ENCODE peak calls at places on chromosomes 7 and 10, in ten cellular contexts. One of them, this sample, is unnamed.

GRCh38 chr10:86753056-86753455 is 3.4 kb upstream of the BMPR1A start:
- DNase-seq in stimulated activated CD8-positive, alpha-beta memory T cell treated with anti-CD3 and anti-CD28 coated beads, Interleukin-12 subunit alpha, Interleukin-12 subunit beta, amount 100 ng/mL, for 4 hours: no peak
- DNase-seq in ACHN: no peak
- DNase-seq in uterus: no peak
- DNase-seq in NCI-H1417: no peak
- DNase-seq in left ventricle myocardium superior: no peak
- DNase-seq in stimulated activated CD4-positive, alpha-beta T cell treated with anti-CD3 and anti-CD28 coated beads, Interleukin-4, amount 100 ng/mL, for 24 hours: no peak
- DNase-seq in NCI-H1105 treated with DMSO at 0.1 percent for 48 hours: no peak
- DNase-seq in NCI-H345: no peak
- DNase-seq in gastrocnemius medialis: no peak
- DNase-seq in this sample: no peak

GRCh38 chr7:29285451-29285807 is 90.9 kb downstream of the CHN2 start:
- DNase-seq in stimulated activated CD8-positive, alpha-beta memory T cell treated with anti-CD3 and anti-CD28 coated beads, Interleukin-12 subunit alpha, Interleukin-12 subunit beta, amount 100 ng/mL, for 4 hours: peak
- DNase-seq in ACHN: peak
- DNase-seq in uterus: no peak
- DNase-seq in NCI-H1417: peak
- DNase-seq in left ventricle myocardium superior: no peak
- DNase-seq in stimulated activated CD4-positive, alpha-beta T cell treated with anti-CD3 and anti-CD28 coated beads, Interleukin-4, amount 100 ng/mL, for 24 hours: peak
- DNase-seq in NCI-H1105 treated with DMSO at 0.1 percent for 48 hours: no peak
- DNase-seq in NCI-H345: peak
- DNase-seq in gastrocnemius medialis: no peak
- DNase-seq in this sample: peak

GRCh38 chr10:62637249-62638061 is 167.1 kb upstream of the ADO start:
- DNase-seq in stimulated activated CD8-positive, alpha-beta memory T cell treated with anti-CD3 and anti-CD28 coated beads, Interleukin-12 subunit alpha, Interleukin-12 subunit beta, amount 100 ng/mL, for 4 hours: peak
- DNase-seq in ACHN: no peak
- DNase-seq in uterus: peak
- DNase-seq in NCI-H1417: no peak
- DNase-seq in left ventricle myocardium superior: no peak
- DNase-seq in stimulated activated CD4-positive, alpha-beta T cell treated with anti-CD3 and anti-CD28 coated beads, Interleukin-4, amount 100 ng/mL, for 24 hours: peak
- DNase-seq in NCI-H1105 treated with DMSO at 0.1 percent for 48 hours: no peak
- DNase-seq in NCI-H345: no peak
- DNase-seq in gastrocnemius medialis: no peak
- DNase-seq in this sample: no peak

GRCh38 chr10:23080211-23080724 is 15.1 kb upstream of the MSRB2 start:
- DNase-seq in stimulated activated CD8-positive, alpha-beta memory T cell treated with anti-CD3 and anti-CD28 coated beads, Interleukin-12 subunit alpha, Interleukin-12 subunit beta, amount 100 ng/mL, for 4 hours: no peak
- DNase-seq in ACHN: no peak
- DNase-seq in uterus: no peak
- DNase-seq in NCI-H1417: no peak
- DNase-seq in left ventricle myocardium superior: no peak
- DNase-seq in stimulated activated CD4-positive, alpha-beta T cell treated with anti-CD3 and anti-CD28 coated beads, Interleukin-4, amount 100 ng/mL, for 24 hours: no peak
- DNase-seq in NCI-H1105 treated with DMSO at 0.1 percent for 48 hours: no peak
- DNase-seq in NCI-H345: no peak
- DNase-seq in gastrocnemius medialis: no peak
- DNase-seq in this sample: no peak

GRCh38 chr10:123491692-123492415 is 174.3 kb upstream of the GPR26 start:
- DNase-seq in stimulated activated CD8-positive, alpha-beta memory T cell treated with anti-CD3 and anti-CD28 coated beads, Interleukin-12 subunit alpha, Interleukin-12 subunit beta, amount 100 ng/mL, for 4 hours: no peak
- DNase-seq in ACHN: no peak
- DNase-seq in uterus: no peak
- DNase-seq in NCI-H1417: no peak
- DNase-seq in left ventricle myocardium superior: no peak
- DNase-seq in stimulated activated CD4-positive, alpha-beta T cell treated with anti-CD3 and anti-CD28 coated beads, Interleukin-4, amount 100 ng/mL, for 24 hours: no peak
- DNase-seq in NCI-H1105 treated with DMSO at 0.1 percent for 48 hours: no peak
- DNase-seq in NCI-H345: peak
- DNase-seq in gastrocnemius medialis: no peak
- DNase-seq in this sample: no peak

GRCh38 chr7:128322040-128322643 is 21.6 kb downstream of the RBM28 start:
- DNase-seq in stimulated activated CD8-positive, alpha-beta memory T cell treated with anti-CD3 and anti-CD28 coated beads, Interleukin-12 subunit alpha, Interleukin-12 subunit beta, amount 100 ng/mL, for 4 hours: no peak
- DNase-seq in ACHN: peak
- DNase-seq in uterus: no peak
- DNase-seq in NCI-H1417: peak
- DNase-seq in left ventricle myocardium superior: no peak
- DNase-seq in stimulated activated CD4-positive, alpha-beta T cell treated with anti-CD3 and anti-CD28 coated beads, Interleukin-4, amount 100 ng/mL, for 24 hours: no peak
- DNase-seq in NCI-H1105 treated with DMSO at 0.1 percent for 48 hours: peak
- DNase-seq in NCI-H345: peak
- DNase-seq in gastrocnemius medialis: no peak
- DNase-seq in this sample: no peak

GRCh38 chr7:150943453-150943814 is 34.7 kb downstream of the KCNH2 start:
- DNase-seq in stimulated activated CD8-positive, alpha-beta memory T cell treated with anti-CD3 and anti-CD28 coated beads, Interleukin-12 subunit alpha, Interleukin-12 subunit beta, amount 100 ng/mL, for 4 hours: no peak
- DNase-seq in ACHN: no peak
- DNase-seq in uterus: no peak
- DNase-seq in NCI-H1417: no peak
- DNase-seq in left ventricle myocardium superior: no peak
- DNase-seq in stimulated activated CD4-positive, alpha-beta T cell treated with anti-CD3 and anti-CD28 coated beads, Interleukin-4, amount 100 ng/mL, for 24 hours: no peak
- DNase-seq in NCI-H1105 treated with DMSO at 0.1 percent for 48 hours: no peak
- DNase-seq in NCI-H345: no peak
- DNase-seq in gastrocnemius medialis: no peak
- DNase-seq in this sample: no peak

GRCh38 chr7:29898301-29898700 is 91.3 kb downstream of the SCRN1 start:
- DNase-seq in stimulated activated CD8-positive, alpha-beta memory T cell treated with anti-CD3 and anti-CD28 coated beads, Interleukin-12 subunit alpha, Interleukin-12 subunit beta, amount 100 ng/mL, for 4 hours: no peak
- DNase-seq in ACHN: no peak
- DNase-seq in uterus: no peak
- DNase-seq in NCI-H1417: no peak
- DNase-seq in left ventricle myocardium superior: no peak
- DNase-seq in stimulated activated CD4-positive, alpha-beta T cell treated with anti-CD3 and anti-CD28 coated beads, Interleukin-4, amount 100 ng/mL, for 24 hours: no peak
- DNase-seq in NCI-H1105 treated with DMSO at 0.1 percent for 48 hours: no peak
- DNase-seq in NCI-H345: no peak
- DNase-seq in gastrocnemius medialis: no peak
- DNase-seq in this sample: no peak

GRCh38 chr10:88886557-88886956 is 6.5 kb downstream of the STAMBPL1 start:
- DNase-seq in stimulated activated CD8-positive, alpha-beta memory T cell treated with anti-CD3 and anti-CD28 coated beads, Interleukin-12 subunit alpha, Interleukin-12 subunit beta, amount 100 ng/mL, for 4 hours: no peak
- DNase-seq in ACHN: peak
- DNase-seq in uterus: no peak
- DNase-seq in NCI-H1417: no peak
- DNase-seq in left ventricle myocardium superior: no peak
- DNase-seq in stimulated activated CD4-positive, alpha-beta T cell treated with anti-CD3 and anti-CD28 coated beads, Interleukin-4, amount 100 ng/mL, for 24 hours: peak
- DNase-seq in NCI-H1105 treated with DMSO at 0.1 percent for 48 hours: no peak
- DNase-seq in NCI-H345: no peak
- DNase-seq in gastrocnemius medialis: no peak
- DNase-seq in this sample: no peak

GRCh38 chr7:16669581-16669980 is 23.6 kb downstream of the BZW2 start:
- DNase-seq in stimulated activated CD8-positive, alpha-beta memory T cell treated with anti-CD3 and anti-CD28 coated beads, Interleukin-12 subunit alpha, Interleukin-12 subunit beta, amount 100 ng/mL, for 4 hours: no peak
- DNase-seq in ACHN: no peak
- DNase-seq in uterus: no peak
- DNase-seq in NCI-H1417: peak
- DNase-seq in left ventricle myocardium superior: no peak
- DNase-seq in stimulated activated CD4-positive, alpha-beta T cell treated with anti-CD3 and anti-CD28 coated beads, Interleukin-4, amount 100 ng/mL, for 24 hours: no peak
- DNase-seq in NCI-H1105 treated with DMSO at 0.1 percent for 48 hours: no peak
- DNase-seq in NCI-H345: no peak
- DNase-seq in gastrocnemius medialis: no peak
- DNase-seq in this sample: no peak

GRCh38 chr10:614772-615582 is 74.5 kb downstream of the DIP2C start:
- DNase-seq in stimulated activated CD8-positive, alpha-beta memory T cell treated with anti-CD3 and anti-CD28 coated beads, Interleukin-12 subunit alpha, Interleukin-12 subunit beta, amount 100 ng/mL, for 4 hours: no peak
- DNase-seq in ACHN: no peak
- DNase-seq in uterus: no peak
- DNase-seq in NCI-H1417: no peak
- DNase-seq in left ventricle myocardium superior: peak
- DNase-seq in stimulated activated CD4-positive, alpha-beta T cell treated with anti-CD3 and anti-CD28 coated beads, Interleukin-4, amount 100 ng/mL, for 24 hours: no peak
- DNase-seq in NCI-H1105 treated with DMSO at 0.1 percent for 48 hours: no peak
- DNase-seq in NCI-H345: no peak
- DNase-seq in gastrocnemius medialis: no peak
- DNase-seq in this sample: no peak

GRCh38 chr10:61084493-61084892 is 140.5 kb upstream of the RHOBTB1 start:
- DNase-seq in stimulated activated CD8-positive, alpha-beta memory T cell treated with anti-CD3 and anti-CD28 coated beads, Interleukin-12 subunit alpha, Interleukin-12 subunit beta, amount 100 ng/mL, for 4 hours: no peak
- DNase-seq in ACHN: no peak
- DNase-seq in uterus: no peak
- DNase-seq in NCI-H1417: no peak
- DNase-seq in left ventricle myocardium superior: no peak
- DNase-seq in stimulated activated CD4-positive, alpha-beta T cell treated with anti-CD3 and anti-CD28 coated beads, Interleukin-4, amount 100 ng/mL, for 24 hours: no peak
- DNase-seq in NCI-H1105 treated with DMSO at 0.1 percent for 48 hours: no peak
- DNase-seq in NCI-H345: no peak
- DNase-seq in gastrocnemius medialis: no peak
- DNase-seq in this sample: no peak

This sample was measured in NCI-H510A treated with DMSO at 0.1 percent for 48 hours.